ENCODE peak calls at places on chromosomes 1 and 21, in nine cellular contexts. One of them, this sample, is unnamed. For H3K9me3, the result is how much of the 10 kb centered on the place peaks cover.

GRCh38 chr1:213683529-213683928 is 304.2 kb upstream of the PROX1 start:
- DNase-seq in esophagus muscularis mucosa: no peak
- DNase-seq in esophagus squamous epithelium: no peak
- DNase-seq in breast epithelium: no peak
- DNase-seq in DND-41: no peak
- DNase-seq in right lobe of liver: no peak
- DNase-seq in right cardiac atrium: no peak
- DNase-seq in adipocyte: no peak
- DNase-seq in mucosa of descending colon: peak
- DNase-seq in this sample: no peak

GRCh38 chr1:193069748-193070394 is 10.5 kb downstream of the RO60 start:
- DNase-seq in esophagus muscularis mucosa: no peak
- DNase-seq in esophagus squamous epithelium: no peak
- DNase-seq in breast epithelium: no peak
- DNase-seq in DND-41: no peak
- DNase-seq in right lobe of liver: no peak
- DNase-seq in right cardiac atrium: no peak
- DNase-seq in adipocyte: peak
- DNase-seq in mucosa of descending colon: no peak
- DNase-seq in this sample: no peak

GRCh38 chr1:167996266-167996665 is 59.4 kb upstream of the MPC2 start:
- DNase-seq in esophagus muscularis mucosa: no peak
- DNase-seq in esophagus squamous epithelium: no peak
- DNase-seq in breast epithelium: no peak
- DNase-seq in DND-41: no peak
- DNase-seq in right lobe of liver: no peak
- DNase-seq in right cardiac atrium: no peak
- DNase-seq in adipocyte: no peak
- DNase-seq in mucosa of descending colon: no peak
- DNase-seq in this sample: no peak

GRCh38 chr1:150121236-150121862 is 28.4 kb upstream of the PLEKHO1 start:
- DNase-seq in esophagus muscularis mucosa: no peak
- DNase-seq in esophagus squamous epithelium: no peak
- DNase-seq in breast epithelium: no peak
- DNase-seq in DND-41: no peak
- DNase-seq in right lobe of liver: no peak
- DNase-seq in right cardiac atrium: no peak
- DNase-seq in adipocyte: peak
- DNase-seq in mucosa of descending colon: no peak
- DNase-seq in this sample: no peak

GRCh38 chr1:2195785-2196184 is 1.2 kb upstream of the FAAP20 start:
- DNase-seq in esophagus muscularis mucosa: no peak
- DNase-seq in esophagus squamous epithelium: no peak
- DNase-seq in breast epithelium: no peak
- DNase-seq in DND-41: no peak
- DNase-seq in right lobe of liver: no peak
- DNase-seq in right cardiac atrium: no peak
- DNase-seq in adipocyte: no peak
- DNase-seq in mucosa of descending colon: no peak
- DNase-seq in this sample: no peak

GRCh38 chr1:10632691-10633090 is 157.9 kb downstream of the PEX14 start:
- DNase-seq in esophagus muscularis mucosa: no peak
- DNase-seq in esophagus squamous epithelium: no peak
- DNase-seq in breast epithelium: no peak
- DNase-seq in DND-41: no peak
- DNase-seq in right lobe of liver: peak
- DNase-seq in right cardiac atrium: no peak
- DNase-seq in adipocyte: no peak
- DNase-seq in mucosa of descending colon: no peak
- DNase-seq in this sample: no peak

GRCh38 chr1:152251391-152251790 is 27.4 kb upstream of the HRNR start:
- DNase-seq in esophagus muscularis mucosa: no peak
- DNase-seq in esophagus squamous epithelium: no peak
- DNase-seq in breast epithelium: no peak
- DNase-seq in DND-41: no peak
- DNase-seq in right lobe of liver: no peak
- DNase-seq in right cardiac atrium: no peak
- DNase-seq in adipocyte: no peak
- DNase-seq in mucosa of descending colon: no peak
- DNase-seq in this sample: no peak

GRCh38 chr1:166839600-166840308 is 479 bp downstream of the POGK start:
- DNase-seq in esophagus muscularis mucosa: no peak
- DNase-seq in esophagus squamous epithelium: no peak
- DNase-seq in breast epithelium: peak
- DNase-seq in DND-41: peak
- DNase-seq in right lobe of liver: peak
- DNase-seq in right cardiac atrium: peak
- DNase-seq in adipocyte: peak
- DNase-seq in mucosa of descending colon: peak
- DNase-seq in this sample: peak

GRCh38 chr1:54207287-54207686 is 7.3 kb downstream of the MRPL37 start:
- DNase-seq in esophagus muscularis mucosa: no peak
- DNase-seq in esophagus squamous epithelium: no peak
- DNase-seq in breast epithelium: no peak
- DNase-seq in DND-41: no peak
- DNase-seq in right lobe of liver: no peak
- DNase-seq in right cardiac atrium: no peak
- DNase-seq in adipocyte: no peak
- DNase-seq in mucosa of descending colon: no peak
- DNase-seq in this sample: no peak

GRCh38 chr1:22639286-22639685 is 2.9 kb downstream of the C1QA start:
- DNase-seq in esophagus muscularis mucosa: no peak
- DNase-seq in esophagus squamous epithelium: no peak
- DNase-seq in breast epithelium: no peak
- DNase-seq in DND-41: no peak
- DNase-seq in right lobe of liver: no peak
- DNase-seq in right cardiac atrium: peak
- DNase-seq in adipocyte: peak
- DNase-seq in mucosa of descending colon: no peak
- DNase-seq in this sample: no peak

GRCh38 chr1:154759196-154759595 is 110.9 kb downstream of the KCNN3 start:
- DNase-seq in esophagus muscularis mucosa: no peak
- DNase-seq in esophagus squamous epithelium: no peak
- DNase-seq in breast epithelium: no peak
- DNase-seq in DND-41: no peak
- DNase-seq in right lobe of liver: no peak
- DNase-seq in right cardiac atrium: no peak
- DNase-seq in adipocyte: no peak
- DNase-seq in mucosa of descending colon: no peak
- DNase-seq in this sample: peak

GRCh38 chr1:234724517-234725176 is 114.7 kb upstream of the IRF2BP2 start:
- DNase-seq in esophagus muscularis mucosa: peak
- DNase-seq in esophagus squamous epithelium: no peak
- DNase-seq in breast epithelium: no peak
- DNase-seq in DND-41: no peak
- DNase-seq in right lobe of liver: peak
- DNase-seq in right cardiac atrium: peak
- DNase-seq in adipocyte: no peak
- DNase-seq in mucosa of descending colon: peak
- DNase-seq in this sample: no peak

GRCh38 chr1:33298623-33299277 is 22.1 kb downstream of the A3GALT2 start:
- DNase-seq in esophagus muscularis mucosa: no peak
- DNase-seq in esophagus squamous epithelium: no peak
- DNase-seq in breast epithelium: no peak
- DNase-seq in DND-41: peak
- DNase-seq in right lobe of liver: peak
- DNase-seq in right cardiac atrium: peak
- DNase-seq in adipocyte: peak
- DNase-seq in mucosa of descending colon: peak
- DNase-seq in this sample: peak

GRCh38 chr1:28510350-28511223 is 4.7 kb downstream of the RCC1 start:
- DNase-seq in esophagus muscularis mucosa: no peak
- DNase-seq in esophagus squamous epithelium: no peak
- DNase-seq in breast epithelium: no peak
- DNase-seq in DND-41: peak
- DNase-seq in right lobe of liver: no peak
- DNase-seq in right cardiac atrium: no peak
- DNase-seq in adipocyte: peak
- DNase-seq in mucosa of descending colon: no peak
- DNase-seq in this sample: no peak

GRCh38 chr1:162691999-162692575 is 59.8 kb downstream of the DDR2 start:
- DNase-seq in esophagus muscularis mucosa: no peak
- DNase-seq in esophagus squamous epithelium: no peak
- DNase-seq in breast epithelium: no peak
- DNase-seq in DND-41: no peak
- DNase-seq in right lobe of liver: no peak
- DNase-seq in right cardiac atrium: no peak
- DNase-seq in adipocyte: no peak
- DNase-seq in mucosa of descending colon: no peak
- DNase-seq in this sample: no peak

GRCh38 chr1:55611123-55611522 is 396.0 kb upstream of the USP24 start:
- DNase-seq in esophagus muscularis mucosa: peak
- DNase-seq in esophagus squamous epithelium: no peak
- DNase-seq in breast epithelium: no peak
- DNase-seq in DND-41: no peak
- DNase-seq in right lobe of liver: no peak
- DNase-seq in right cardiac atrium: no peak
- DNase-seq in adipocyte: peak
- DNase-seq in mucosa of descending colon: no peak
- DNase-seq in this sample: no peak

GRCh38 chr1:228091084-228091483 is 8.6 kb downstream of the ARF1 start:
- DNase-seq in esophagus muscularis mucosa: no peak
- DNase-seq in esophagus squamous epithelium: no peak
- DNase-seq in breast epithelium: no peak
- DNase-seq in DND-41: no peak
- DNase-seq in right lobe of liver: no peak
- DNase-seq in right cardiac atrium: no peak
- DNase-seq in adipocyte: no peak
- DNase-seq in mucosa of descending colon: no peak
- DNase-seq in this sample: no peak

GRCh38 chr1:22747021-22747734 is 36.5 kb downstream of the EPHB2 start:
- DNase-seq in esophagus muscularis mucosa: no peak
- DNase-seq in esophagus squamous epithelium: no peak
- DNase-seq in breast epithelium: no peak
- DNase-seq in DND-41: no peak
- DNase-seq in right lobe of liver: no peak
- DNase-seq in right cardiac atrium: no peak
- DNase-seq in adipocyte: peak
- DNase-seq in mucosa of descending colon: no peak
- DNase-seq in this sample: no peak

GRCh38 chr1:216456682-216457081 is 33.4 kb upstream of the USH2A start:
- DNase-seq in esophagus muscularis mucosa: no peak
- DNase-seq in esophagus squamous epithelium: no peak
- DNase-seq in breast epithelium: no peak
- DNase-seq in DND-41: no peak
- DNase-seq in right lobe of liver: no peak
- DNase-seq in right cardiac atrium: no peak
- DNase-seq in adipocyte: peak
- DNase-seq in mucosa of descending colon: no peak
- DNase-seq in this sample: no peak

GRCh38 chr1:214372092-214372491 is 91.1 kb downstream of the SMYD2 start:
- DNase-seq in esophagus muscularis mucosa: no peak
- DNase-seq in esophagus squamous epithelium: no peak
- DNase-seq in breast epithelium: no peak
- DNase-seq in DND-41: no peak
- DNase-seq in right lobe of liver: no peak
- DNase-seq in right cardiac atrium: no peak
- DNase-seq in adipocyte: peak
- DNase-seq in mucosa of descending colon: no peak
- DNase-seq in this sample: no peak

GRCh38 chr21:45423201-45423955 is 18.4 kb downstream of the COL18A1 start:
- DNase-seq in esophagus muscularis mucosa: no peak
- DNase-seq in esophagus squamous epithelium: no peak
- DNase-seq in breast epithelium: no peak
- DNase-seq in DND-41: no peak
- DNase-seq in right lobe of liver: no peak
- DNase-seq in right cardiac atrium: peak
- DNase-seq in adipocyte: no peak
- DNase-seq in mucosa of descending colon: peak
- DNase-seq in this sample: no peak
- H3K9me3 ChIP-seq in esophagus muscularis mucosa: under half
- H3K9me3 ChIP-seq in esophagus squamous epithelium: under half
- H3K9me3 ChIP-seq in breast epithelium: under half
- H3K9me3 ChIP-seq in DND-41: under half
- H3K9me3 ChIP-seq in right lobe of liver: under half
- H3K9me3 ChIP-seq in right cardiac atrium: under half
- H3K9me3 ChIP-seq in adipocyte: under half
- H3K9me3 ChIP-seq in mucosa of descending colon: under half
- H3K9me3 ChIP-seq in this sample: under half

DNA sequence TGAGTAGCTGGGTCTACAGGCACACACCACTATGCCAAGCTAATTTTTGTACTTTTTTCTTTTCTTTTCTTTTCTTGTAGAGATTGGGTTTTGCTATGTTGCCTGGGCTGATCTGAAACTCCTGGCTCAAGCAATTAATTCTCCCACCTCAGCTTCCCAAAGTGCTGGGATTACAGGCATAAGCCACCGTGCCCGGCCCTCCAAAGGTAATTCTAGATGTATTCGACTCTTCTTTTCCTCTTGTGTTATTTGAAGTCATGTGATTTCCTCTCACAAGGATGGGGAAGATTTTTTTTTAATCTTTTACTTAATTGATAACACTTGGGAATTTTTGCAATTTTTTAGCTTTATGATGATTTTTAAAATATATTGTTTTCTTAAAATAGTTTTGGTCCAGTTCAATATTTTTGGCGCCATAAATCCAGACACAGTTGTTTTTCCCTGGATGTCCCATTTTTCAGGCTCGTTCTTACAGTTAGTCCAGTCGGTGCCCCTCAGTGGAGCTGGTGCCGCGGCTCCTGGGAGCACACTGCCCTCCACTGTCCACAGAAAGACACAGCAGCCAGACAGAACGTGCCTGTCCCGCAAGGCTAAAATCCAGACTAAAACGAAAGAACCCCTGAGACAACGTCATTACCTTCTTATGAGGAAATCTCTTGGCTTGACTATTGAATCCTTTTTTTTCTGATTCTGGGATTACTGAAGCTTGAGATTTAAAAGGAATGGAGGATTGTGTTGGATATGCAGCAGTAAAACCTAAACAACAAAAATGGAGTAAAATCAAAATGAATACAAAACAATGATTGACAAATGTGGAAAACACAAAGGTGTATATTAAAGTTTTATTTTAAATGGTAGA is 22.4 kb downstream of the STPG1 start:
- DNase-seq in esophagus muscularis mucosa: peak
- DNase-seq in esophagus squamous epithelium: no peak
- DNase-seq in breast epithelium: peak
- DNase-seq in DND-41: peak
- DNase-seq in right lobe of liver: peak
- DNase-seq in right cardiac atrium: peak
- DNase-seq in adipocyte: peak
- DNase-seq in mucosa of descending colon: peak
- DNase-seq in this sample: peak
- H3K4me3 ChIP-seq in esophagus muscularis mucosa: peak
- H3K4me3 ChIP-seq in esophagus squamous epithelium: no peak
- H3K4me3 ChIP-seq in breast epithelium: no peak
- H3K4me3 ChIP-seq in DND-41: no peak
- H3K4me3 ChIP-seq in right lobe of liver: peak
- H3K4me3 ChIP-seq in right cardiac atrium: no peak
- H3K4me3 ChIP-seq in adipocyte: peak
- H3K4me3 ChIP-seq in mucosa of descending colon: no peak
- H3K4me3 ChIP-seq in this sample: peak

GRCh38 chr1:147444381-147444780 is 96.9 kb upstream of the BCL9 start:
- DNase-seq in esophagus muscularis mucosa: no peak
- DNase-seq in esophagus squamous epithelium: no peak
- DNase-seq in breast epithelium: no peak
- DNase-seq in DND-41: no peak
- DNase-seq in right lobe of liver: no peak
- DNase-seq in right cardiac atrium: no peak
- DNase-seq in adipocyte: no peak
- DNase-seq in mucosa of descending colon: no peak
- DNase-seq in this sample: no peak
- H3K9me3 ChIP-seq in esophagus muscularis mucosa: under half
- H3K9me3 ChIP-seq in esophagus squamous epithelium: under half
- H3K9me3 ChIP-seq in breast epithelium: under half
- H3K9me3 ChIP-seq in DND-41: under half
- H3K9me3 ChIP-seq in right lobe of liver: under half
- H3K9me3 ChIP-seq in right cardiac atrium: under half
- H3K9me3 ChIP-seq in adipocyte: half or more
- H3K9me3 ChIP-seq in mucosa of descending colon: under half
- H3K9me3 ChIP-seq in this sample: under half

GRCh38 chr1:156623946-156624813 is 5.0 kb downstream of the HAPLN2 start:
- DNase-seq in esophagus muscularis mucosa: no peak
- DNase-seq in esophagus squamous epithelium: no peak
- DNase-seq in breast epithelium: no peak
- DNase-seq in DND-41: no peak
- DNase-seq in right lobe of liver: peak
- DNase-seq in right cardiac atrium: peak
- DNase-seq in adipocyte: peak
- DNase-seq in mucosa of descending colon: peak
- DNase-seq in this sample: no peak
- H3K4me3 ChIP-seq in esophagus muscularis mucosa: peak
- H3K4me3 ChIP-seq in esophagus squamous epithelium: peak
- H3K4me3 ChIP-seq in breast epithelium: peak
- H3K4me3 ChIP-seq in DND-41: no peak
- H3K4me3 ChIP-seq in right lobe of liver: peak
- H3K4me3 ChIP-seq in right cardiac atrium: peak
- H3K4me3 ChIP-seq in adipocyte: peak
- H3K4me3 ChIP-seq in mucosa of descending colon: no peak
- H3K4me3 ChIP-seq in this sample: peak